ENCODE peak calls at places on chromosomes 1 and 21, in four cellular contexts. One of them, this sample, is unnamed.

GRCh38 chr1:78570539-78570938 is 49.7 kb upstream of the IFI44L start:
- DNase-seq in IMR-90: no peak
- DNase-seq in body of pancreas: no peak
- DNase-seq in CD4-positive, alpha-beta memory T cell: no peak
- DNase-seq in this sample: no peak

GRCh38 chr1:31576201-31576669 is at the start of gene TINAGL1:
- DNase-seq in IMR-90: no peak
- DNase-seq in body of pancreas: peak; percentile 79
- DNase-seq in CD4-positive, alpha-beta memory T cell: no peak
- DNase-seq in this sample: no peak

GRCh38 chr1:109253803-109254620 is 4.7 kb downstream of the CELSR2 start:
- DNase-seq in IMR-90: no peak
- DNase-seq in body of pancreas: no peak
- DNase-seq in CD4-positive, alpha-beta memory T cell: no peak
- DNase-seq in this sample: no peak

GRCh38 chr1:167066333-167067122 is 23.6 kb downstream of the GPA33 start:
- DNase-seq in IMR-90: peak; percentile 15
- DNase-seq in body of pancreas: peak; percentile 82
- DNase-seq in CD4-positive, alpha-beta memory T cell: peak; percentile 72
- DNase-seq in this sample: peak; percentile 46

GRCh38 chr1:241837901-241838300 is 10.1 kb upstream of the EXO1 start:
- DNase-seq in IMR-90: peak; percentile 98
- DNase-seq in body of pancreas: no peak
- DNase-seq in CD4-positive, alpha-beta memory T cell: no peak
- DNase-seq in this sample: no peak

GRCh38 chr1:231702804-231703203 is 76.2 kb downstream of the DISC1 start:
- DNase-seq in IMR-90: peak; percentile 65
- DNase-seq in body of pancreas: no peak
- DNase-seq in CD4-positive, alpha-beta memory T cell: no peak
- DNase-seq in this sample: no peak

GRCh38 chr1:84442256-84442655 is 36.8 kb upstream of the RPF1 start:
- DNase-seq in IMR-90: peak; percentile 94
- DNase-seq in body of pancreas: no peak
- DNase-seq in CD4-positive, alpha-beta memory T cell: peak; percentile 78
- DNase-seq in this sample: peak; percentile 82

GRCh38 chr1:33535334-33535733 is 62.9 kb downstream of the ZSCAN20 start:
- DNase-seq in IMR-90: no peak
- DNase-seq in body of pancreas: no peak
- DNase-seq in CD4-positive, alpha-beta memory T cell: no peak
- DNase-seq in this sample: no peak

GRCh38 chr21:35779690-35780570 is 280.4 kb downstream of the SETD4 start:
- DNase-seq in IMR-90: peak; percentile 91
- DNase-seq in body of pancreas: peak; percentile 56
- DNase-seq in CD4-positive, alpha-beta memory T cell: no peak
- DNase-seq in this sample: no peak

GRCh38 chr21:44300262-44300959 is 558 bp downstream of the PFKL start:
- DNase-seq in IMR-90: peak; percentile 19
- DNase-seq in body of pancreas: peak; percentile 77
- DNase-seq in CD4-positive, alpha-beta memory T cell: peak; percentile 32
- DNase-seq in this sample: no peak

GRCh38 chr1:85224734-85225623 is 24.2 kb upstream of the SYDE2 start:
- DNase-seq in IMR-90: peak; percentile 48
- DNase-seq in body of pancreas: peak; percentile 90
- DNase-seq in CD4-positive, alpha-beta memory T cell: no peak
- DNase-seq in this sample: no peak

GRCh38 chr1:228160201-228160761 is 5.3 kb upstream of the IBA57 start:
- DNase-seq in IMR-90: no peak
- DNase-seq in body of pancreas: no peak
- DNase-seq in CD4-positive, alpha-beta memory T cell: no peak
- DNase-seq in this sample: no peak

GRCh38 chr1:67629370-67630075 is 55.5 kb upstream of the GADD45A start:
- DNase-seq in IMR-90: no peak
- DNase-seq in body of pancreas: no peak
- DNase-seq in CD4-positive, alpha-beta memory T cell: no peak
- DNase-seq in this sample: no peak

GRCh38 chr1:27593341-27594326 is 10.3 kb downstream of the AHDC1 start:
- DNase-seq in IMR-90: no peak
- DNase-seq in body of pancreas: no peak
- DNase-seq in CD4-positive, alpha-beta memory T cell: no peak
- DNase-seq in this sample: no peak

GRCh38 chr1:200979574-200980451 is 43.7 kb downstream of the KIF21B start:
- DNase-seq in IMR-90: no peak
- DNase-seq in body of pancreas: no peak
- DNase-seq in CD4-positive, alpha-beta memory T cell: peak; percentile 53
- DNase-seq in this sample: peak; percentile 38

GRCh38 chr1:200982071-200982945 is 41.2 kb downstream of the KIF21B start:
- DNase-seq in IMR-90: peak; percentile 52
- DNase-seq in body of pancreas: no peak
- DNase-seq in CD4-positive, alpha-beta memory T cell: no peak
- DNase-seq in this sample: no peak

GRCh38 chr1:200981278-200981677 is 42.2 kb downstream of the KIF21B start:
- DNase-seq in IMR-90: no peak
- DNase-seq in body of pancreas: no peak
- DNase-seq in CD4-positive, alpha-beta memory T cell: no peak
- DNase-seq in this sample: no peak

GRCh38 chr1:200980452-200980772 is 43.1 kb downstream of the KIF21B start:
- DNase-seq in IMR-90: no peak
- DNase-seq in body of pancreas: no peak
- DNase-seq in CD4-positive, alpha-beta memory T cell: no peak
- DNase-seq in this sample: no peak

DNA sequence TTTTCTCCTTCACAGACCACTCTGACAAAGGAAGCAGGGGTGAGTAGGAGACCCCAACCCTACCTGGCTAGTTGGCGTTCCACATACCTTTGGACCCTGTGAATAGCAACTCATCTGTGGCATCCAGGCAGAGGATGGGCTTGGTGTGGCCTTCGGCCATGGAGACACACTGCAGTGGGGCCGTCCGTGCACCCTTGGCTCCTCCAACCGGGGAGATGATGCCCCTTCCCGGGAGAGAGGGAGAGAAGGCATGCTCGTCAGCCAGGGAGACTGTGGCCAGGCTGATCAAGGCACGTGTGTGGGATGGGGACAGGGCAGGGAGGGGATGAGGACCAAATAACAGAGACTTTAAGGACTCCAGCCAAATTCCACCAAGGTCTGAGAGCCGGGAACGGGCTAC is 42.6 kb downstream of the KIF21B start:
- DNase-seq in IMR-90: no peak
- DNase-seq in body of pancreas: no peak
- DNase-seq in CD4-positive, alpha-beta memory T cell: no peak
- DNase-seq in this sample: no peak
- H3K4me3 ChIP-seq in IMR-90: no peak overlapping the region
- H3K4me3 ChIP-seq in body of pancreas: no peak overlapping the region
- H3K4me3 ChIP-seq in CD4-positive, alpha-beta memory T cell: no peak overlapping the region
- H3K4me3 ChIP-seq in this sample: no peak overlapping the region

GRCh38 chr1:111202366-111202706 is 1.9 kb upstream of the DENND2D start:
- DNase-seq in IMR-90: no peak
- DNase-seq in body of pancreas: peak; percentile 28
- DNase-seq in CD4-positive, alpha-beta memory T cell: no peak
- DNase-seq in this sample: no peak
- H3K4me3 ChIP-seq in IMR-90: no peak overlapping the region
- H3K4me3 ChIP-seq in body of pancreas: no peak overlapping the region
- H3K4me3 ChIP-seq in CD4-positive, alpha-beta memory T cell: peak overlapping the region; percentile 65
- H3K4me3 ChIP-seq in this sample: no peak overlapping the region

DNA sequence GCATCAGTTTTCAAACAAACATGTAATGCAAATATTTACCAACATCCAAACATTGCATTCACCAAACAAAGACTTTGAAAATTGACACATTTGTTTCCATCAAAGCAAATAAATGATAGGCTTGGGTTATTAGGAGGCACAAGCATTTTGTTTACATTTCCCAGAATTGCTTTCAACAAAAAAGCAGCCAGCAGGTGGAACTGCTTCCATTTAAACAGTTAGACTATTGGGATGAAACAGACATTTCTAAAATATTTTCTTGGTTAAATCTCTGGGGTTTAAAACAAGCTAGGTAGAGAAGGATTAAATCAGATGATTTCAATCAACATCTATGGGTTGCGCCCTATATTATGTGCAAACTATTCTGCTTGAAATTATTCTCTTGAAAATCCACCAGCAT is 1.4 kb upstream of the LEMD1 start:
- DNase-seq in IMR-90: no peak
- DNase-seq in body of pancreas: no peak
- DNase-seq in CD4-positive, alpha-beta memory T cell: no peak
- DNase-seq in this sample: no peak
- H3K4me3 ChIP-seq in IMR-90: no peak overlapping the region
- H3K4me3 ChIP-seq in body of pancreas: no peak overlapping the region
- H3K4me3 ChIP-seq in CD4-positive, alpha-beta memory T cell: no peak overlapping the region
- H3K4me3 ChIP-seq in this sample: no peak overlapping the region

DNA sequence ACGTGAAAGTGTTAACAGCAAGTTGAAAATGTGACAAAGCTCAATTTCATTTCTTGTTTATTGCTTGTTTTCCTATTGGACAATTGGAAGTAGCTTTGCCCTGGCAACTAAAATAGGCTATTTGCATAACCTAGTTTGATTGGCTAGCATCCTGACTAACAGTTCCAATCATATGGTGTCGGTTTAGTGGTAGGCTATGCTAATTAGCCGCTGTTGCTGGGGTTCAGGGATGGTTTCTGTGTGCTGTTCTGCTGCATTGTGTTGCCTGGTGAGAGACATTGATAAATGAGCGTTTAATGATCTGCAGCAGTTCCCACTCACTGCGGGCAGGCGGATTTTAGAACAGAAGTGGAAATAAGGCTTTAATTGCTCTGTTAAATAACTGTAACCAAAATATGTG is 68.5 kb downstream of the DYRK1A start:
- DNase-seq in IMR-90: peak; percentile 80
- DNase-seq in body of pancreas: peak; percentile 54
- DNase-seq in CD4-positive, alpha-beta memory T cell: peak; percentile 77
- DNase-seq in this sample: peak; percentile 96
- H3K4me3 ChIP-seq in IMR-90: no peak overlapping the region
- H3K4me3 ChIP-seq in body of pancreas: no peak overlapping the region
- H3K4me3 ChIP-seq in CD4-positive, alpha-beta memory T cell: no peak overlapping the region
- H3K4me3 ChIP-seq in this sample: no peak overlapping the region

This sample was measured in Jurkat, Clone E6-1.